ENCODE peak calls at places on chromosomes 4 and X, in six cellular contexts. C is HepG2, G is K562, T is H1, Y is GM12892, E is GM12878. K is an unnamed sample.

GRCh38 chrX:56978172-56978571 is 17.2 kb downstream of the SPIN3 start:
- DNase-seq in Y (peak), E (peak), C (peak), G (peak), T (no peak), K (no peak)

GRCh38 chr4:2790583-2791517 is 2.0 kb upstream of the SH3BP2 start:
- DNase-seq in E (no peak), G (no peak), C (no peak), T (no peak), Y (no peak), K (no peak)

GRCh38 chrX:64198046-64198445 is 7.5 kb downstream of the AMER1 start:
- DNase-seq in T (no peak), G (no peak), Y (no peak), E (peak), C (no peak), K (no peak)

GRCh38 chr4:78951862-78952472 is 12.7 kb upstream of the PAQR3 start:
- DNase-seq in T (no peak), E (no peak), Y (no peak), G (peak), C (peak), K (peak)

GRCh38 chr4:126779001-126779400 is 853.8 kb upstream of the INTU start:
- DNase-seq in Y (no peak), C (no peak), T (no peak), G (no peak), E (no peak), K (no peak)

GRCh38 chrX:131830400-131831184 is 192.5 kb upstream of the STK26 start:
- DNase-seq in C (peak), Y (no peak), G (peak), T (peak), E (peak), K (no peak)

GRCh38 chr4:39823193-39823592 is 125.3 kb downstream of the UBE2K start:
- DNase-seq in C (no peak), E (no peak), G (no peak), T (no peak), Y (no peak), K (no peak)

GRCh38 chr4:121597346-121597934 is 99.3 kb downstream of the ANXA5 start:
- DNase-seq in Y (no peak), G (no peak), T (no peak), C (no peak), E (no peak), K (no peak)

GRCh38 chrX:70038951-70039350 is 10.8 kb downstream of the AWAT2 start:
- DNase-seq in C (no peak), T (no peak), G (no peak), Y (no peak), E (no peak), K (no peak)

GRCh38 chr4:144709159-144709558 is 63.2 kb downstream of the HHIP start:
- DNase-seq in C (no peak), T (no peak), G (no peak), Y (no peak), E (no peak), K (no peak)

GRCh38 chrX:20026278-20026677 is 35.4 kb upstream of the BCLAF3 start:
- DNase-seq in C (peak), Y (no peak), T (no peak), E (no peak), G (no peak), K (no peak)

GRCh38 chr4:3747582-3747906 is 18.6 kb upstream of the ADRA2C start:
- DNase-seq in T (peak), E (no peak), G (peak), C (no peak), Y (no peak), K (no peak)

GRCh38 chrX:8731579-8732395 is at the start of gene ANOS1:
- DNase-seq in C (no peak), T (peak), G (no peak), E (no peak), Y (no peak), K (no peak)

GRCh38 chr4:36269116-36269515 is 12.3 kb upstream of the DTHD1 start:
- DNase-seq in C (no peak), T (no peak), E (no peak), Y (no peak), G (no peak), K (no peak)

GRCh38 chr4:87038837-87039715 is 104.3 kb downstream of the AFF1 start:
- DNase-seq in Y (no peak), C (no peak), T (peak), G (no peak), E (no peak), K (no peak)

GRCh38 chrX:115584715-115585114 is 23.7 kb downstream of the PLS3 start:
- DNase-seq in G (no peak), T (no peak), E (no peak), C (no peak), Y (no peak), K (no peak)

GRCh38 chr4:150010525-150011126 is 67.6 kb upstream of the DCLK2 start:
- DNase-seq in G (peak), Y (no peak), C (peak), E (no peak), T (no peak), K (peak)

GRCh38 chrX:120797201-120797938 is 78.3 kb downstream of the CT47B1 start:
- DNase-seq in C (no peak), Y (no peak), T (no peak), E (no peak), G (no peak), K (no peak)

GRCh38 chr4:171847751-171848150 is 34.5 kb downstream of the GALNTL6 start:
- DNase-seq in E (no peak), G (no peak), Y (no peak), T (no peak), C (no peak), K (no peak)

GRCh38 chrX:136196691-136197155 is 49.4 kb downstream of the FHL1 start:
- DNase-seq in E (no peak), Y (no peak), C (no peak), T (no peak), G (no peak), K (no peak)
- TF ChIP-seq POLR2AphosphoS5 in E (no peak), Y (no peak), C (no peak), T (no peak), G (no peak), K (no peak)

GRCh38 chr4:82373816-82374740 is at the start of gene HNRNPD:
- DNase-seq in Y (peak), G (peak), T (peak), E (peak), C (peak), K (peak)
- TF ChIP-seq POLR2A in Y (peak), G (peak), T (peak), E (peak), C (peak), K (peak)

GRCh38 chr4:100168521-100168920 is 21.7 kb downstream of the DDIT4L start:
- DNase-seq in C (no peak), Y (no peak), E (no peak), T (no peak), G (no peak), K (no peak)
- TF ChIP-seq TAF1 in C (no peak), Y (no peak), E (no peak), T (no peak), G (no peak), K (no peak)

DNA sequence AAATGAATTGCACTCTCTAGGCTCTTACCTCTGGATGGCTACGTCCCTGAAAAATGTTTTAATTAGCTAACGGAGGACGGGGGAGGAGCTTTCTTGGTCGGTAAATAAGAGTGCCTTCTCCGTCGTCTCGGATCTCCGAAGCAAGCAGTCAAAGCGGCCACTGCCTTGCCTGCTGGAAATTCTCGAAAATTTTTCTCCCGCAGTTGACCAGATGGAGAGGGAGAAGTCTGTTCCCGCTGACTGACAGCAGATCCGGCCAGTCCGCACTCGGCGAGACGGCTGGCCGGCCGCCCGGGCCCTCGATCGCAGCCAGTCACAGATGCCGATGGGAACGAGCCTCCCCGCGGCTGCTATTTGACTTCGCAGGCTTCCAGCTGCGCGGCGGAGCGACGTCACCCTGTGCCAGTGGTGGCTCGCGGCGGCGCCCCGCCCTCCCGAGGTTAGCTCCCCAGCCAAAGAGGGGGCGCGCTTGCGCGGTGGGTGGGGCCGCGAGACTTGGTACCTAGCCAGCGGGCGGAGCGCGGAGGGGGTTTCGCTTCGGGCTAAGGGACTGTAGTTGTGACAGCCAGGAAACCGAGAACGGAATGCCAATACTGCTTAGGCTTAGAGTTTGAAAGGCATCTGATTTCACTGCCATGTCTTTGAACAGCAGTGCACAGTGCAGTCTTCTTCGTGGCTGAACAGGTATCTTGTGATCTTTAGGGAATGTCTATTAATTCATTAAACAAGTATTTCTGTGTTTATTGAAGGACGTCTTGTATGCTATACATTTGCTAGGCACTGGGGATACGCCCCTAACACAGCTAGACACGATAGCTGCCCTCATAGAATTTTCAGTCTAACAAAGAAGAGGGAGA is at the start of gene PPM1K:
- DNase-seq in Y (peak), T (peak), C (peak), G (peak), E (peak), K (peak)
- TF ChIP-seq POLR2AphosphoS5 in Y (peak), T (no peak), C (no peak), G (no peak), E (peak), K (peak)

GRCh38 chr4:183335369-183335940 is 13.2 kb upstream of the CLDN24 start:
- DNase-seq in T (no peak), G (no peak), C (peak), Y (no peak), E (no peak), K (no peak)
- TF ChIP-seq POLR2A in T (no peak), G (no peak), C (no peak), Y (no peak), E (no peak), K (no peak)

DNA sequence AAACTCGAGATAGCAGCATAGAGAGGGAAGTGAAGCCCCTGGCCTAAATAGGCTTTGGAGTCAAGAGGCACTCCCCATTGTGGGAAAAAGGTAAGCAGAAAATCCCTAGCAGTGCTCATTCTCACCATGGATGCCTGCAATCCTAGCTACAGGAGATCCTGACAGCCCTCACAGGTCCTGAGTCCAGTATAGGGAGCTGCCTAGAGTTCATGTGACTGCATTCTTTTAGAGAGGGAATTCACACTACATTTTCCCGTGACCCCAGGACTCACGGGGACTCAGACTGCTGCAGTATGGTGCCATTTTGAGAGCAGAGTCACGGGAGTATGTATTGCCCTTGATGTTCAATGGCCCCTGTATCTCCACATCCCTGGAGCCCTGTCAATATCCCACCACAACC is 82.4 kb downstream of the MAGED1 start:
- DNase-seq in G (no peak), C (peak), E (no peak), T (no peak), Y (no peak), K (no peak)
- TF ChIP-seq TAF1 in G (no peak), C (no peak), E (no peak), T (no peak), Y (no peak), K (no peak)

GRCh38 chr4:169619518-169619957 is 840 bp upstream of the CLCN3 start:
- DNase-seq in C (peak), Y (no peak), T (no peak), E (no peak), G (peak), K (no peak)
- TF ChIP-seq POLR2AphosphoS5 in C (no peak), Y (no peak), T (no peak), E (peak), G (no peak), K (no peak)

DNA sequence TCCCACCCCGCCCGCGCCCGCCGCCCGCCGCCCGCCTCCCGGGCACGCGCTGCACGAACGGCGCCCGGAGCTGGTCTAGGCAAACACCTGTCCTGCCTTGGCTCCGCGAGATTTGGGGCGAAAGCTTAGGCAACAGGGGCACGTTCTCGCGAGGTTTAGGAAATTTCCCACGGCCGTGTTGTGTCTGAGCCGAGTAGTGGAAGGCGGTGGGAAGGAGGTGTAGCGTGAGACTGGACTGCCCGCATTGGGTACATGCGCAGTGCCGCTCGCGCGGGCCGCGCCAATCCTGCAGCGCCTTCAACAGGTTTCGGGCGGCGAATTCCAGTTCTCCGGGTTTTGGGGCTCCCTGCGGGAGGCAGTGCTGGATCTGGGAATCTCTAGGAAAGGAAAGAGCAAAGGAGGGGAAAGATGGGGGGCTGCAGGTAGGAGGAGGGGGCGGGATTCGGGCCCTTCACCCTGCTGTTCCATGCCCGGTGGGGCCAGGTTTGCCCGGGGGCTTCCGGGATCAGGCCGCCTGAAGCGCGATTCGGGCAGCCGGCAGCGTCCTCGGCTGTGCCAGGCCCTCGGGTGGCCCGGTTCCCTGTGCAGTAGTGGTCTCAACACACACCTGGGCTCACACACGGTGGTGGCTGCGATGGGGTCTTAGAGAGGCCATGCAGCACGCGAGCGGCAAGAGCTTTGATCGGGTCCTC is 1.2 kb upstream of the RBPJ start:
- DNase-seq in T (peak), G (peak), Y (peak), C (peak), E (peak), K (peak)
- TF ChIP-seq POLR2A in T (peak), G (no peak), Y (no peak), C (peak), E (peak), K (peak)

GRCh38 chrX:81377329-81377728 is 175.4 kb downstream of the SH3BGRL start:
- DNase-seq in G (peak), C (peak), T (no peak), E (no peak), Y (no peak), K (no peak)
- TF ChIP-seq TAF1 in G (no peak), C (no peak), T (no peak), E (no peak), Y (no peak), K (no peak)

K was measured in GM12891.